ENCODE peak calls at places on chromosomes 7 and 10, in ten cellular contexts. R, X, F, P, J, V, N, Q, A and M are unnamed samples.

GRCh38 chr7:100099452-100099851 is 1.7 kb downstream of the MCM7 start:
- DNase-seq in R (no peak), X (no peak), F (no peak), P (no peak), J (no peak), V (no peak), N (no peak), Q (no peak), A (no peak), M (no peak)

GRCh38 chr7:48280100-48280499 is 108.8 kb downstream of the ABCA13 start:
- DNase-seq in R (no peak), X (no peak), F (no peak), P (no peak), J (no peak), V (no peak), N (no peak), Q (no peak), A (no peak), M (no peak)

GRCh38 chr7:147861058-147861716 is 729.4 kb upstream of the C7orf33 start:
- DNase-seq in R (no peak), X (no peak), F (no peak), P (no peak), J (no peak), V (no peak), N (no peak), Q (no peak), A (no peak), M (no peak)

GRCh38 chr7:108189733-108190388 is 59.7 kb upstream of the LAMB4 start:
- DNase-seq in R (no peak), X (no peak), F (no peak), P (no peak), J (no peak), V (no peak), N (no peak), Q (no peak), A (no peak), M (no peak)

GRCh38 chr10:63283093-63283492 is 150.0 kb downstream of the NRBF2 start:
- DNase-seq in R (no peak), X (no peak), F (no peak), P (no peak), J (no peak), V (no peak), N (no peak), Q (no peak), A (no peak), M (no peak)

GRCh38 chr7:138891446-138891810 is 89.8 kb downstream of the KIAA1549 start:
- DNase-seq in R (no peak), X (no peak), F (no peak), P (no peak), J (no peak), V (no peak), N (peak), Q (no peak), A (no peak), M (no peak)

GRCh38 chr7:100477871-100478248 is 1.2 kb downstream of the TSC22D4 start:
- DNase-seq in R (no peak), X (no peak), F (no peak), P (no peak), J (no peak), V (no peak), N (no peak), Q (no peak), A (no peak), M (no peak)

GRCh38 chr10:29688230-29688634 is 53.5 kb upstream of the SVIL start:
- DNase-seq in R (no peak), X (no peak), F (no peak), P (peak), J (no peak), V (no peak), N (no peak), Q (no peak), A (peak), M (no peak)

GRCh38 chr7:99381664-99382075 is 7.1 kb downstream of the ARPC1B start:
- DNase-seq in R (no peak), X (no peak), F (no peak), P (no peak), J (no peak), V (no peak), N (no peak), Q (peak), A (no peak), M (no peak)

GRCh38 chr7:9149499-9150082 is 716.2 kb downstream of the NXPH1 start:
- DNase-seq in R (no peak), X (no peak), F (no peak), P (no peak), J (no peak), V (no peak), N (no peak), Q (no peak), A (no peak), M (no peak)

GRCh38 chr7:72925546-72926120 is 738 bp downstream of the POM121 start:
- DNase-seq in R (no peak), X (no peak), F (no peak), P (no peak), J (no peak), V (no peak), N (no peak), Q (no peak), A (peak), M (no peak)

GRCh38 chr7:92987095-92987494 is 130.7 kb downstream of the SAMD9 start:
- DNase-seq in R (no peak), X (no peak), F (no peak), P (no peak), J (no peak), V (no peak), N (no peak), Q (no peak), A (no peak), M (no peak)

GRCh38 chr7:26653430-26653911 is 210.9 kb downstream of the SKAP2 start:
- DNase-seq in R (peak), X (no peak), F (no peak), P (no peak), J (no peak), V (no peak), N (peak), Q (no peak), A (no peak), M (no peak)

GRCh38 chr10:84173543-84173942 is at the start of gene GPR15LG:
- DNase-seq in R (no peak), X (peak), F (no peak), P (no peak), J (no peak), V (no peak), N (peak), Q (no peak), A (peak), M (no peak)

GRCh38 chr7:45902820-45903219 is 14.5 kb downstream of the IGFBP1 start:
- DNase-seq in R (no peak), X (no peak), F (no peak), P (no peak), J (no peak), V (no peak), N (no peak), Q (no peak), A (no peak), M (no peak)

GRCh38 chr10:76336213-76336963 is 905.0 kb downstream of the LRMDA start:
- DNase-seq in R (peak), X (no peak), F (peak), P (no peak), J (peak), V (peak), N (no peak), Q (no peak), A (no peak), M (no peak)

GRCh38 chr7:98203261-98203963 is 7.8 kb upstream of the BHLHA15 start:
- DNase-seq in R (no peak), X (peak), F (no peak), P (no peak), J (no peak), V (no peak), N (peak), Q (peak), A (no peak), M (no peak)

GRCh38 chr7:40580776-40581175 is 446.0 kb downstream of the SUGCT start:
- DNase-seq in R (no peak), X (no peak), F (no peak), P (no peak), J (no peak), V (no peak), N (no peak), Q (no peak), A (no peak), M (no peak)

GRCh38 chr7:50595538-50596102 is 30.4 kb upstream of the DDC start:
- DNase-seq in R (peak), X (no peak), F (no peak), P (peak), J (peak), V (no peak), N (peak), Q (no peak), A (peak), M (peak)

GRCh38 chr10:78570633-78571032 is 498.1 kb upstream of the ZMIZ1 start:
- DNase-seq in R (no peak), X (no peak), F (peak), P (no peak), J (no peak), V (no peak), N (no peak), Q (no peak), A (peak), M (no peak)

GRCh38 chr10:34526186-34526585 is 288.9 kb downstream of the PARD3 start:
- DNase-seq in R (no peak), X (no peak), F (no peak), P (no peak), J (peak), V (no peak), N (no peak), Q (no peak), A (no peak), M (no peak)

GRCh38 chr7:70460562-70460961 is 671.4 kb upstream of the GALNT17 start:
- DNase-seq in R (no peak), X (no peak), F (no peak), P (no peak), J (no peak), V (no peak), N (no peak), Q (no peak), A (no peak), M (no peak)

GRCh38 chr10:124741922-124742417 is 2.2 kb downstream of the FAM53B start:
- DNase-seq in R (peak), X (no peak), F (peak), P (no peak), J (no peak), V (peak), N (peak), Q (peak), A (peak), M (no peak)

GRCh38 chr7:32102432-32102851 is 32.2 kb upstream of the PDE1C start:
- DNase-seq in R (no peak), X (no peak), F (no peak), P (no peak), J (no peak), V (peak), N (no peak), Q (no peak), A (no peak), M (no peak)

GRCh38 chr7:17625038-17625437 is 315.3 kb downstream of the SNX13 start:
- DNase-seq in R (no peak), X (no peak), F (no peak), P (no peak), J (no peak), V (no peak), N (no peak), Q (no peak), A (no peak), M (peak)

GRCh38 chr7:69677054-69677847 is 79.0 kb downstream of the AUTS2 start:
- DNase-seq in R (no peak), X (no peak), F (no peak), P (no peak), J (peak), V (no peak), N (no peak), Q (no peak), A (peak), M (no peak)

GRCh38 chr7:41576176-41576575 is 126.7 kb downstream of the INHBA start:
- DNase-seq in R (no peak), X (no peak), F (no peak), P (no peak), J (no peak), V (no peak), N (no peak), Q (no peak), A (no peak), M (no peak)

GRCh38 chr7:100947792-100948191 is 1.5 kb upstream of the MUC3A start:
- DNase-seq in R (no peak), X (no peak), F (no peak), P (no peak), J (no peak), V (no peak), N (no peak), Q (no peak), A (no peak), M (no peak)

GRCh38 chr7:31962246-31962645 is 108.0 kb downstream of the PDE1C start:
- DNase-seq in R (no peak), X (no peak), F (no peak), P (no peak), J (no peak), V (no peak), N (no peak), Q (no peak), A (no peak), M (no peak)

GRCh38 chr7:35905555-35905954 is 104.7 kb downstream of the SEPTIN7 start:
- DNase-seq in R (no peak), X (no peak), F (no peak), P (no peak), J (no peak), V (no peak), N (no peak), Q (no peak), A (no peak), M (no peak)

GRCh38 chr7:43834463-43835251 is 34.7 kb downstream of the MRPS24 start:
- DNase-seq in R (no peak), X (no peak), F (no peak), P (no peak), J (peak), V (no peak), N (no peak), Q (no peak), A (peak), M (no peak)

GRCh38 chr10:30160431-30160982 is 101.1 kb upstream of the JCAD start:
- DNase-seq in R (no peak), X (no peak), F (no peak), P (no peak), J (no peak), V (no peak), N (no peak), Q (no peak), A (no peak), M (no peak)

GRCh38 chr10:10677479-10677878 is 340.2 kb upstream of the CELF2 start:
- DNase-seq in R (peak), X (no peak), F (no peak), P (no peak), J (peak), V (peak), N (peak), Q (no peak), A (peak), M (peak)

GRCh38 chr10:67802767-67803538 is 35.0 kb downstream of the DNAJC12 start:
- DNase-seq in R (no peak), X (no peak), F (no peak), P (no peak), J (no peak), V (no peak), N (no peak), Q (no peak), A (no peak), M (no peak)

GRCh38 chr7:128878226-128879105 is 15.8 kb downstream of the ATP6V1F start:
- DNase-seq in R (no peak), X (no peak), F (peak), P (no peak), J (no peak), V (no peak), N (no peak), Q (peak), A (no peak), M (no peak)

GRCh38 chr7:107387077-107387476 is 82.8 kb upstream of the GPR22 start:
- DNase-seq in R (no peak), X (no peak), F (no peak), P (no peak), J (no peak), V (peak), N (peak), Q (peak), A (no peak), M (no peak)

GRCh38 chr10:63614371-63614891 is 93.2 kb downstream of the REEP3 start:
- DNase-seq in R (no peak), X (no peak), F (no peak), P (no peak), J (no peak), V (peak), N (no peak), Q (no peak), A (no peak), M (no peak)

GRCh38 chr10:649798-650690 is 39.4 kb downstream of the DIP2C start:
- DNase-seq in R (no peak), X (no peak), F (peak), P (no peak), J (peak), V (no peak), N (peak), Q (no peak), A (no peak), M (no peak)
- TF ChIP-seq POLR2A in R (no peak), X (no peak), F (peak), P (no peak), J (no peak), V (no peak), N (no peak), Q (no peak), A (no peak), M (no peak)

GRCh38 chr7:152675761-152676636 is at the start of gene XRCC2:
- DNase-seq in R (peak), X (peak), F (peak), P (peak), J (peak), V (peak), N (peak), Q (peak), A (peak), M (peak)
- TF ChIP-seq POLR2A in R (no peak), X (peak), F (peak), P (peak), J (peak), V (peak), N (peak), Q (no peak), A (peak), M (peak)

DNA sequence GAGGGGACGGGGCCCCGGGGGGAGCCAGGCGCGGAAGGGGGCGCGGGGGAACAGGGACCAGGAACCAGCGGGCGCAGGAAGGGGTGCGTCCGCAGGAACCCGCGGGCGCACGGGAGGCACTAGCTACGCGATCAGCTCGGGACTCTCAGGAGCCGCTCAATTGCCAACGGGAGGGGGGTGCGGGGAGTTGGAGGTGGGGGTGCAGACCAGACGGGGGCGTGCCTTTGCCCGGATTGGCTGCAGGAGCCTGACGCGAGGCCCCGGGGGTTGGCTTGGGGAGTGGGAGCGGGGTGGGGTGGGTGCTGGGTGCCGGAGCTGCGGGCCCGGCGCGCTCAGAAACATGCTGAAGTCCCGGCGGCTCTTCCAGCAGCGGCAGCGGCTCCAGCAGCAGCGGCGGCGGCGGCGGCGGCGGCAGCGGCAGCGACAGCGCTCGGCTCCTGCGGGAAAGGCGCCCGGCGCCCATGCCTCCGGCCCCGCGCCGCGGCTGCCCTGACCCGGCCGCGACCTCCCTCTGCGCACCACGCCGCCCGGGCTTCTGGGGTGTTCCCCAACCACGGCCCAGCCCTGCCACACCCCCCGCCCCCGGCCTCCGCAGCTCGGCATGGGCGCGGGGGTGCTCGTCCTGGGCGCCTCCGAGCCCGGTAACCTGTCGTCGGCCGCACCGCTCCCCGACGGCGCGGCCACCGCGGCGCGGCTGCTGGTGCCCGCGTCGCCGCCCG is at the start of gene ADRB1:
- DNase-seq in R (peak), X (peak), F (peak), P (peak), J (peak), V (peak), N (peak), Q (peak), A (peak), M (peak)
- TF ChIP-seq POLR2A in R (no peak), X (peak), F (peak), P (no peak), J (peak), V (peak), N (no peak), Q (no peak), A (peak), M (peak)

GRCh38 chr10:1050555-1050954 is 1.6 kb upstream of the IDI1 start:
- DNase-seq in R (no peak), X (no peak), F (no peak), P (peak), J (peak), V (no peak), N (no peak), Q (no peak), A (peak), M (no peak)
- TF ChIP-seq POLR2A in R (no peak), X (no peak), F (no peak), P (no peak), J (no peak), V (no peak), N (no peak), Q (no peak), A (no peak), M (no peak)